ENCODE peak calls at places on chromosomes 5 and 9, in eight cellular contexts. F is HuH-7; A is SHP77; J is A549; O is sigmoid colon; N is fibroblast of lung; I is stimulated activated CD4-positive, alpha-beta T cell treated with anti-CD3 and anti-CD28 coated beads, Interleukin-2, amount 100 ng/mL, for 48 hours; Q is GM23248. Z is an unnamed sample.

GRCh38 chr5:95712347-95712958 is 18.7 kb upstream of the RHOBTB3 start:
- DNase-seq in F (no peak), A (no peak), J (peak), O (no peak), N (peak), I (peak), Q (peak), Z (no peak)

GRCh38 chr5:106584268-106584667 is 1086.5 kb downstream of the EFNA5 start:
- DNase-seq in F (no peak), A (no peak), J (no peak), O (no peak), N (no peak), I (no peak), Q (no peak), Z (no peak)

GRCh38 chr5:17216974-17217325 is 481 bp upstream of the BASP1 start:
- DNase-seq in F (no peak), A (no peak), J (peak), O (no peak), N (peak), I (no peak), Q (peak), Z (no peak)

GRCh38 chr5:175845229-175845628 is 26.1 kb upstream of the CPLX2 start:
- DNase-seq in F (no peak), A (no peak), J (no peak), O (no peak), N (no peak), I (no peak), Q (no peak), Z (no peak)

GRCh38 chr5:15260347-15261278 is 239.4 kb upstream of the FBXL7 start:
- DNase-seq in F (no peak), A (no peak), J (no peak), O (no peak), N (peak), I (no peak), Q (peak), Z (no peak)

GRCh38 chr5:126122942-126123341 is 300.3 kb upstream of the GRAMD2B start:
- DNase-seq in F (no peak), A (peak), J (no peak), O (no peak), N (peak), I (no peak), Q (no peak), Z (no peak)

GRCh38 chr5:173454381-173454763 is 126.2 kb upstream of the STC2 start:
- DNase-seq in F (no peak), A (no peak), J (peak), O (no peak), N (peak), I (no peak), Q (peak), Z (no peak)

GRCh38 chr9:27791311-27791710 is 218.0 kb upstream of the C9orf72 start:
- DNase-seq in F (no peak), A (no peak), J (no peak), O (no peak), N (no peak), I (no peak), Q (no peak), Z (no peak)

GRCh38 chr9:91162784-91163440 is 198.8 kb downstream of the AUH start:
- DNase-seq in F (no peak), A (no peak), J (no peak), O (no peak), N (peak), I (no peak), Q (no peak), Z (no peak)

GRCh38 chr9:98108540-98109031 is 10.4 kb downstream of the TRIM14 start:
- DNase-seq in F (no peak), A (no peak), J (no peak), O (no peak), N (no peak), I (no peak), Q (no peak), Z (peak)

GRCh38 chr5:140345919-140346347 is 470 bp downstream of the HBEGF start:
- DNase-seq in F (peak), A (no peak), J (peak), O (peak), N (peak), I (peak), Q (peak), Z (peak)

GRCh38 chr9:116087246-116087645 is 66.3 kb upstream of the PAPPA start:
- DNase-seq in F (no peak), A (no peak), J (peak), O (no peak), N (peak), I (no peak), Q (peak), Z (no peak)

GRCh38 chr5:2912741-2913140 is 161.3 kb upstream of the IRX2 start:
- DNase-seq in F (no peak), A (no peak), J (no peak), O (no peak), N (no peak), I (no peak), Q (no peak), Z (peak)

GRCh38 chr5:119597728-119598298 is 31.5 kb upstream of the FAM170A start:
- DNase-seq in F (no peak), A (no peak), J (no peak), O (no peak), N (no peak), I (no peak), Q (no peak), Z (no peak)

GRCh38 chr9:14345586-14346237 is 31.8 kb upstream of the NFIB start:
- DNase-seq in F (no peak), A (no peak), J (no peak), O (no peak), N (no peak), I (no peak), Q (no peak), Z (no peak)

GRCh38 chr5:117856706-117857105 is 1131.6 kb downstream of the DTWD2 start:
- DNase-seq in F (no peak), A (no peak), J (no peak), O (no peak), N (no peak), I (no peak), Q (no peak), Z (no peak)

GRCh38 chr5:90940227-90940995 is 381.8 kb downstream of the ADGRV1 start:
- DNase-seq in F (no peak), A (no peak), J (no peak), O (no peak), N (peak), I (peak), Q (peak), Z (no peak)

GRCh38 chr5:177592010-177592834 is at the start of gene TMED9:
- DNase-seq in F (peak), A (peak), J (peak), O (peak), N (peak), I (peak), Q (peak), Z (peak)

GRCh38 chr9:76591256-76591950 is 132.4 kb downstream of the GCNT1 start:
- DNase-seq in F (no peak), A (no peak), J (no peak), O (no peak), N (peak), I (no peak), Q (peak), Z (no peak)

GRCh38 chr5:172478256-172478655 is 23.9 kb upstream of the SH3PXD2B start:
- DNase-seq in F (no peak), A (no peak), J (no peak), O (peak), N (no peak), I (no peak), Q (no peak), Z (no peak)

GRCh38 chr5:132327278-132327959 is 33.2 kb downstream of the SLC22A4 start:
- DNase-seq in F (no peak), A (no peak), J (no peak), O (no peak), N (peak), I (no peak), Q (peak), Z (no peak)

GRCh38 chr5:179292681-179293080 is 52.6 kb downstream of the ADAMTS2 start:
- DNase-seq in F (no peak), A (no peak), J (no peak), O (peak), N (no peak), I (no peak), Q (no peak), Z (peak)

GRCh38 chr5:98713027-98713426 is 60.4 kb upstream of the RGMB start:
- DNase-seq in F (no peak), A (no peak), J (no peak), O (no peak), N (peak), I (no peak), Q (peak), Z (no peak)

GRCh38 chr5:16666861-16667481 is 50.2 kb upstream of the RETREG1 start:
- DNase-seq in F (peak), A (peak), J (no peak), O (no peak), N (peak), I (no peak), Q (peak), Z (no peak)

GRCh38 chr9:81592890-81593271 is 96.5 kb downstream of the TLE1 start:
- DNase-seq in F (no peak), A (no peak), J (no peak), O (peak), N (no peak), I (no peak), Q (no peak), Z (peak)

GRCh38 chr5:158406884-158407790 is 548.2 kb upstream of the CLINT1 start:
- DNase-seq in F (no peak), A (no peak), J (no peak), O (no peak), N (peak), I (no peak), Q (peak), Z (no peak)

GRCh38 chr5:67538855-67539506 is 342.4 kb upstream of the CD180 start:
- DNase-seq in F (no peak), A (no peak), J (no peak), O (no peak), N (no peak), I (no peak), Q (no peak), Z (no peak)

GRCh38 chr9:97858826-97859225 is 5.8 kb downstream of the FOXE1 start:
- DNase-seq in F (no peak), A (no peak), J (no peak), O (no peak), N (no peak), I (no peak), Q (no peak), Z (no peak)

GRCh38 chr5:172732201-172732865 is 38.7 kb downstream of the DUSP1 start:
- DNase-seq in F (no peak), A (no peak), J (no peak), O (no peak), N (no peak), I (no peak), Q (no peak), Z (peak)

GRCh38 chr9:23554691-23555090 is 271.3 kb downstream of the ELAVL2 start:
- DNase-seq in F (no peak), A (no peak), J (no peak), O (no peak), N (no peak), I (no peak), Q (no peak), Z (no peak)

GRCh38 chr5:90477073-90477472 is 2.4 kb downstream of the POLR3G start:
- DNase-seq in F (no peak), A (no peak), J (no peak), O (no peak), N (no peak), I (no peak), Q (no peak), Z (no peak)

GRCh38 chr9:69173891-69174644 is at the start of gene TJP2:
- DNase-seq in F (peak), A (no peak), J (no peak), O (peak), N (peak), I (peak), Q (peak), Z (peak)

GRCh38 chr5:134510970-134511795 is 14.3 kb upstream of the JADE2 start:
- DNase-seq in F (no peak), A (peak), J (no peak), O (no peak), N (no peak), I (peak), Q (peak), Z (peak)

GRCh38 chr5:154459015-154459414 is 13.2 kb downstream of the SAP30L start:
- DNase-seq in F (no peak), A (no peak), J (no peak), O (no peak), N (no peak), I (no peak), Q (no peak), Z (no peak)

GRCh38 chr9:126398403-126399058 is 71.9 kb downstream of the MVB12B start:
- DNase-seq in F (peak), A (peak), J (peak), O (peak), N (peak), I (peak), Q (peak), Z (peak)

GRCh38 chr9:6230037-6230778 is 14.6 kb downstream of the IL33 start:
- DNase-seq in F (no peak), A (no peak), J (no peak), O (no peak), N (no peak), I (no peak), Q (peak), Z (no peak)

Z was measured in posterior vena cava.